ENCODE peak calls at places on chromosome 11, in ten cellular contexts. H is foreskin fibroblast, K is GM23338, B is neural progenitor cell, G is gastrocnemius medialis, J is lower leg skin, M is AG10803, C is thyroid gland, X is PC-9, F is pancreas. N is an unnamed sample.

GRCh38 chr11:24585192-24585591 is 88.3 kb downstream of the LUZP2 start:
- DNase-seq in C (peak; percentile 2), G (no peak), K (no peak), F (no peak), H (no peak), J (no peak), X (no peak), M (no peak), B (no peak), N (no peak)

GRCh38 chr11:14634813-14635212 is 8.8 kb upstream of the PDE3B start:
- DNase-seq in F (no peak), G (no peak), H (no peak), K (no peak), M (no peak), B (no peak), C (no peak), X (no peak), J (no peak), N (no peak)

GRCh38 chr11:20596629-20597129 is 2.7 kb upstream of the SLC6A5 start:
- DNase-seq in H (no peak), C (no peak), B (peak; percentile 65), F (no peak), G (no peak), J (no peak), K (peak; percentile 88), X (no peak), M (no peak), N (no peak)

GRCh38 chr11:46382644-46383403 is 1.4 kb downstream of the MDK start:
- DNase-seq in J (no peak), K (peak; percentile 89), C (no peak), B (peak; percentile 72), G (no peak), F (no peak), M (peak; percentile 43), X (no peak), H (no peak), N (no peak)

GRCh38 chr11:35274909-35275807 is 136.2 kb downstream of the CD44 start:
- DNase-seq in J (peak; percentile 92), G (no peak), K (peak; percentile 20), F (peak; percentile 91), H (no peak), M (peak; percentile 66), B (peak; percentile 3), C (peak; percentile 77), X (peak; percentile 45), N (no peak)

GRCh38 chr11:79076526-79077115 is 364.2 kb downstream of the TENM4 start:
- DNase-seq in B (peak; percentile 57), K (peak; percentile 75), G (no peak), M (peak; percentile 52), J (no peak), X (peak; percentile 26), C (peak; percentile 65), F (no peak), H (no peak), N (peak; percentile 40)

GRCh38 chr11:65915821-65916251 is 3.0 kb downstream of the C11orf68 start:
- DNase-seq in B (no peak), F (peak; percentile 61), G (peak; percentile 93), C (peak; percentile 42), M (peak; percentile 98), X (peak; percentile 96), J (peak; percentile 98), H (peak; percentile 99), K (peak; percentile 44), N (peak; percentile 75)

GRCh38 chr11:128502736-128503135 is 84.6 kb downstream of the ETS1 start:
- DNase-seq in F (no peak), B (no peak), K (no peak), G (no peak), C (no peak), J (no peak), X (peak; percentile 71), H (peak; percentile 86), M (peak; percentile 90), N (no peak)

GRCh38 chr11:116072776-116073175 is 568.6 kb upstream of the CADM1 start:
- DNase-seq in H (no peak), M (no peak), X (no peak), J (peak; percentile 40), F (no peak), G (no peak), C (no peak), B (peak; percentile 49), K (peak; percentile 73), N (no peak)

GRCh38 chr11:112278803-112279202 is 18.1 kb upstream of the PLET1 start:
- DNase-seq in H (no peak), C (no peak), J (no peak), M (no peak), X (no peak), F (no peak), B (no peak), G (no peak), K (no peak), N (no peak)

GRCh38 chr11:112277937-112278336 is 17.3 kb upstream of the PLET1 start:
- DNase-seq in G (no peak), X (peak; percentile 25), J (no peak), F (no peak), M (peak; percentile 55), H (no peak), K (no peak), C (no peak), B (no peak), N (no peak)

GRCh38 chr11:112281776-112282175 is 21.1 kb upstream of the PLET1 start:
- DNase-seq in X (no peak), M (no peak), J (no peak), G (no peak), F (no peak), B (no peak), K (no peak), C (no peak), H (no peak), N (no peak)

GRCh38 chr11:112280268-112281126 is 19.8 kb upstream of the PLET1 start:
- DNase-seq in M (peak; percentile 80), X (peak; percentile 54), J (peak; percentile 90), G (peak; percentile 35), H (peak; percentile 68), F (peak; percentile 36), C (peak; percentile 66), B (peak; percentile 91), K (peak; percentile 95), N (peak; percentile 38)

DNA sequence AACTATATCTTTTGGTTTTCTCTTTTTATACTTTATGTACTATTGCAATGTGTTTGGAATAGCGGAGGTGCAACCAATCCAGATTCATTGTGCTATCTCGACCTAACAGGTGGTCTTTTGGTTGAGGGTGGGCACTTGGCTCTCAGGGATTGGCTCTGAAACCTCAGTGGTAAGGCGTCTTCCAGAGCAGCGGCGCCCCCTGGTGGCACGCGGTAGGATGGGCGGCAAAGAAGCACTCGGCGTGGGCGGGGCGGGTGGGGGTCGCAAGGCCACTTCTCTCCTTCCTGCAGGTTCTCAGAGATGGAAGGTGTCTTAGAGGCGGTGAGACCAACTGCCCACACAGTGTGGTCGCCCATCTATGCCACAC is 19.2 kb upstream of the PLET1 start:
- DNase-seq in C (peak; percentile 66), B (peak; percentile 83), K (peak; percentile 82), M (peak; percentile 35), G (peak; percentile 19), F (peak; percentile 68), X (peak; percentile 56), J (peak; percentile 91), H (no peak), N (peak; percentile 77)
- TF ChIP-seq CTCF in C (peak; percentile 39), B (peak; percentile 78), K (peak; percentile 51), M (peak; percentile 71), G (peak; percentile 95), F (peak; percentile 72), X (peak; percentile 87), J (no peak), H (peak; percentile 67), N (no peak)

GRCh38 chr11:110367571-110367970 is 62.2 kb upstream of the FDX1 start:
- DNase-seq in M (no peak), X (no peak), B (no peak), G (no peak), J (no peak), H (no peak), C (no peak), K (no peak), F (no peak), N (no peak)
- TF ChIP-seq CTCF in M (no peak), X (peak; percentile 61), B (no peak), G (peak; percentile 33), J (no peak), H (no peak), C (peak; percentile 41), K (no peak), F (peak; percentile 24), N (no peak)

DNA sequence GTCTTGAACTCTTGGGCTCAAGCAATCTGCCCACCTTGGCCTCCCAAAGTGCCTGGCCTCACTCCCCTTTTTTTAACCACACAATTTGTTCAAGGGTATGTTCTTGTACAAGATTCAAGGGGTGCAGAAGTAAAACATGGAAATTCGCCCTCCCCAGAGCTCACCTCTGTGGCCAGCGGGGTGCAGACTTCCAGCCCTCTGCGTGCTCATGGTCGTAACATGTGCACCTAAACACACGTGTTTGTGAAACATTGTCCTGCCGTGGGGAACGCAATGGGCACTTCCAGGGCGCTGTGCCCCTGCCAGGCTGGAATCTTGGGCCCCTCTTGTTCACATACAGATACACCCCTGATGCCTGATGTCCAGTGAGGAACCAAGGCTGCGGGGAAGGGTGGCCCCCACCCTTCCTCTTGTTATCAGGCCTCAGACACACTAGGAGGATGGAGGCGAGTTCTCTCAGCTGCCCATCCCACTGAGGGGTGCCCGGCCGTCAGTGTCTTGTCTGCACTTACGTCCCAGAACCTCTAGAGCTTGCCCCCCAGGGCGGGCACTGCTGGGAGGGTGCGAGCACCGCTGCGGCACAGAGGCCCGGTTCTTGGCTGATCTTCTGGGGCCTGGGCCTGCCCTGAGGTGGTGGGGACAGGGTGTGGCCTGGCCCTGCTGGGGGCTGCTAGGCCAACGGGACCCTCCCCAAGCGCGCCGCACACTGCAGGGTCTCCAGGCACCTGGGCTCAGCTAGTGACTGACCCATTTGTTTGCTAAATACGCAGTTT is 4.1 kb upstream of the EPS8L2 start:
- DNase-seq in H (no peak), M (no peak), J (no peak), B (no peak), G (no peak), C (no peak), X (no peak), K (no peak), F (peak; percentile 44), N (no peak)
- TF ChIP-seq CTCF in H (no peak), M (no peak), J (no peak), B (no peak), G (no peak), C (no peak), X (no peak), K (no peak), F (no peak), N (no peak)

GRCh38 chr11:67732045-67732787 is 57.8 kb upstream of the ALDH3B2 start:
- DNase-seq in J (peak; percentile 76), K (peak; percentile 66), X (no peak), G (no peak), M (no peak), C (peak; percentile 24), B (peak; percentile 58), H (no peak), F (peak; percentile 38), N (no peak)
- TF ChIP-seq CTCF in J (no peak), K (peak; percentile 50), X (no peak), G (no peak), M (no peak), C (no peak), B (peak; percentile 48), H (peak; percentile 21), F (peak; percentile 28), N (no peak)

GRCh38 chr11:10695821-10696220 is 2.3 kb upstream of the IRAG1 start:
- DNase-seq in G (no peak), J (no peak), X (no peak), M (no peak), K (no peak), H (no peak), B (no peak), F (no peak), C (no peak), N (no peak)
- TF ChIP-seq CTCF in G (no peak), J (no peak), X (no peak), M (no peak), K (no peak), H (no peak), B (no peak), F (no peak), C (no peak), N (no peak)